ENCODE peak calls at places on chromosomes 2 and 18, in five cellular contexts. N is CD8-positive, alpha-beta T cell; P is A549; U is uterus; H is left lung. Z is an unnamed sample.

GRCh38 chr2:221571391-221572179 is 519 bp downstream of the EPHA4 start:
- DNase-seq in P (no peak), N (peak; percentile 5), H (peak; percentile 30), U (peak; percentile 40), Z (peak; percentile 71)

GRCh38 chr2:44618378-44619023 is 256.8 kb downstream of the CAMKMT start:
- DNase-seq in P (no peak), U (no peak), H (no peak), N (no peak), Z (no peak)

GRCh38 chr18:67072789-67073188 is 443.7 kb downstream of the DSEL start:
- DNase-seq in H (no peak), U (no peak), P (no peak), N (no peak), Z (no peak)

GRCh38 chr2:127404466-127405251 is 13.6 kb upstream of the PROC start:
- DNase-seq in H (no peak), N (no peak), U (no peak), P (no peak), Z (peak; percentile 53)

GRCh38 chr2:134253804-134254203 is at the start of gene MGAT5:
- DNase-seq in N (no peak), H (no peak), U (no peak), P (no peak), Z (no peak)

GRCh38 chr2:17252258-17252657 is 266.0 kb downstream of the RAD51AP2 start:
- DNase-seq in N (no peak), P (no peak), H (no peak), U (no peak), Z (no peak)

GRCh38 chr2:20868377-20868776 is 45.5 kb upstream of the LDAH start:
- DNase-seq in H (no peak), N (no peak), U (no peak), P (no peak), Z (no peak)

GRCh38 chr2:72980535-72981217 is 63.4 kb downstream of the EMX1 start:
- DNase-seq in U (no peak), P (no peak), N (no peak), H (no peak), Z (no peak)

GRCh38 chr18:77022556-77022955 is 110.0 kb downstream of the MBP start:
- DNase-seq in N (no peak), P (no peak), H (no peak), U (no peak), Z (no peak)

GRCh38 chr18:23703057-23703986 is 14.1 kb downstream of the LAMA3 start:
- DNase-seq in N (no peak), P (peak; percentile 79), U (no peak), H (no peak), Z (no peak)

GRCh38 chr2:174752403-174753037 is 11.8 kb downstream of the CHRNA1 start:
- DNase-seq in P (no peak), N (no peak), U (no peak), H (no peak), Z (no peak)

GRCh38 chr2:176612736-176613135 is 343.5 kb downstream of the MTX2 start:
- DNase-seq in N (no peak), P (no peak), H (no peak), U (no peak), Z (no peak)

GRCh38 chr2:186576614-186577013 is 13.2 kb upstream of the ITGAV start:
- DNase-seq in U (no peak), H (no peak), P (peak; percentile 28), N (no peak), Z (no peak)

GRCh38 chr2:85797263-85797660 is 43.5 kb downstream of the ATOH8 start:
- DNase-seq in U (no peak), N (no peak), P (no peak), H (no peak), Z (no peak)

GRCh38 chr2:179891237-179891636 is 29.8 kb upstream of the ZNF385B start:
- DNase-seq in N (no peak), H (no peak), U (no peak), P (no peak), Z (no peak)

GRCh38 chr2:72004201-72004915 is 143.3 kb downstream of the CYP26B1 start:
- DNase-seq in H (no peak), N (no peak), U (no peak), P (no peak), Z (no peak)

GRCh38 chr2:163652741-163653140 is 83.1 kb downstream of the FIGN start:
- DNase-seq in P (no peak), N (no peak), U (no peak), H (no peak), Z (no peak)

GRCh38 chr2:64327510-64328414 is 126.2 kb upstream of the LGALSL start:
- DNase-seq in H (no peak), P (peak; percentile 40), U (peak; percentile 49), N (peak; percentile 24), Z (no peak)

GRCh38 chr18:60448487-60449267 is 76.1 kb upstream of the MC4R start:
- DNase-seq in P (no peak), U (no peak), H (no peak), N (no peak), Z (no peak)

GRCh38 chr18:29285471-29285870 is 1108.5 kb upstream of the CDH2 start:
- DNase-seq in U (no peak), H (no peak), N (no peak), P (no peak), Z (no peak)

GRCh38 chr2:219294356-219295351 is 14.5 kb downstream of the PTPRN start:
- DNase-seq in N (peak; percentile 79), H (peak; percentile 89), U (peak; percentile 88), P (peak; percentile 91), Z (peak; percentile 90)

GRCh38 chr2:64142817-64143153 is 1.4 kb downstream of the PELI1 start:
- DNase-seq in P (no peak), U (no peak), H (no peak), N (no peak), Z (no peak)

GRCh38 chr2:33680906-33681305 is 81.8 kb upstream of the FAM98A start:
- DNase-seq in P (no peak), N (no peak), H (no peak), U (no peak), Z (no peak)

GRCh38 chr2:33678447-33678846 is 79.3 kb upstream of the FAM98A start:
- DNase-seq in P (no peak), U (no peak), H (no peak), N (no peak), Z (no peak)

GRCh38 chr2:33681333-33681732 is 82.2 kb upstream of the FAM98A start:
- DNase-seq in U (no peak), H (no peak), N (no peak), P (peak; percentile 30), Z (no peak)
- TF ChIP-seq CTCF in U (no peak), H (peak; percentile 27), N (no peak), P (peak; percentile 37), Z (peak; percentile 68)

GRCh38 chr2:160085662-160086061 is 23.2 kb upstream of the PLA2R1 start:
- DNase-seq in U (no peak), H (no peak), N (no peak), P (peak; percentile 21), Z (no peak)
- TF ChIP-seq CTCF in U (no peak), H (no peak), N (no peak), P (peak; percentile 41), Z (peak; percentile 50)

GRCh38 chr2:1071650-1072049 is 121.0 kb downstream of the SNTG2 start:
- DNase-seq in H (no peak), U (no peak), N (no peak), P (no peak), Z (no peak)
- TF ChIP-seq CTCF in H (no peak), U (no peak), N (no peak), P (no peak), Z (no peak)

DNA sequence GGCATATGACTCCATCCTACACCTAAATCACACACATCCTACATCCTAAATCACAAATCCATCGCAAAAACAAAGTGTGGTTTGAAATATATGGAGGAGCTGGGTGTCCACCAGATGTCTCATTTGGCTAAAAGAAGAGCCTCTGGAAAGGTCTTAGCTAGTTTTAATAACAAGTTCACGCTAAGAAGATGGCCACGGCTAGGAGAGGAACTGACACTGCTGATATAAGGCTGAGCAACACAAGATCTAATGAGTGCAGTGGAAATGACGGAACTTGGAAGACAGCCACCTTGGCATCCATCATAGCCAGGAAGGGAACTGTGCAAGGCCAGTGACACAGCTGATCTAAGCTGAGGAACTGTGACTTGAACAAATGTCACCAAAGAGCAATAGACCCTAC is 60.0 kb upstream of the AGAP1 start:
- DNase-seq in P (peak; percentile 16), H (no peak), N (no peak), U (peak; percentile 31), Z (no peak)
- TF ChIP-seq CTCF in P (no peak), H (no peak), N (no peak), U (no peak), Z (no peak)

Z was measured in type B pancreatic cell.